ENCODE peak calls at places on chromosomes 1 and 21, in six cellular contexts. M, E, L, O, R and D are unnamed samples. For H3K4me1, the result is how much of the 10 kb centered on the place peaks cover.

GRCh38 chr1:175822575-175822974 is 79.2 kb upstream of the TNR start:
- DNase-seq in M (no peak), E (no peak), L (no peak), O (no peak), R (no peak), D (no peak)

GRCh38 chr1:205670611-205671430 is 9.5 kb downstream of the SLC45A3 start:
- DNase-seq in M (no peak), E (no peak), L (no peak), O (no peak), R (no peak), D (no peak)

GRCh38 chr1:211473823-211474222 is 18.1 kb downstream of the RD3 start:
- DNase-seq in M (no peak), E (no peak), L (no peak), O (no peak), R (no peak), D (no peak)

GRCh38 chr1:85578321-85579295 is 2.0 kb upstream of the CCN1 start:
- DNase-seq in M (peak), E (no peak), L (peak), O (no peak), R (no peak), D (peak)

GRCh38 chr1:169588785-169589485 is 2.7 kb upstream of the F5 start:
- DNase-seq in M (no peak), E (no peak), L (no peak), O (no peak), R (no peak), D (no peak)

GRCh38 chr1:18588093-18588492 is 42.6 kb upstream of the PAX7 start:
- DNase-seq in M (no peak), E (no peak), L (no peak), O (no peak), R (no peak), D (no peak)

GRCh38 chr1:23441446-23442148 is 17.0 kb upstream of the TCEA3 start:
- DNase-seq in M (no peak), E (no peak), L (no peak), O (no peak), R (no peak), D (peak)

GRCh38 chr21:28781602-28782274 is 210.9 kb downstream of the LTN1 start:
- DNase-seq in M (peak), E (no peak), L (no peak), O (no peak), R (no peak), D (no peak)

GRCh38 chr1:203112451-203112850 is 15.1 kb upstream of the ADORA1 start:
- DNase-seq in M (no peak), E (no peak), L (no peak), O (no peak), R (no peak), D (no peak)

GRCh38 chr1:29438991-29439390 is 202.7 kb downstream of the PTPRU start:
- DNase-seq in M (no peak), E (no peak), L (no peak), O (no peak), R (no peak), D (no peak)

GRCh38 chr1:47424336-47424982 is 8.4 kb downstream of the FOXE3 start:
- DNase-seq in M (peak), E (peak), L (no peak), O (no peak), R (no peak), D (no peak)

GRCh38 chr21:36065497-36066036 is 4.3 kb upstream of the CBR1 start:
- DNase-seq in M (peak), E (no peak), L (no peak), O (no peak), R (no peak), D (no peak)

GRCh38 chr1:53180226-53180625 is 16.4 kb upstream of the CPT2 start:
- DNase-seq in M (no peak), E (no peak), L (no peak), O (no peak), R (no peak), D (no peak)

GRCh38 chr1:211551628-211552465 is 27.1 kb downstream of the SLC30A1 start:
- DNase-seq in M (peak), E (no peak), L (no peak), O (no peak), R (no peak), D (no peak)

GRCh38 chr1:214476958-214477870 is 74.2 kb downstream of the PTPN14 start:
- DNase-seq in M (peak), E (no peak), L (peak), O (no peak), R (no peak), D (no peak)

GRCh38 chr1:47776554-47777156 is 220.5 kb downstream of the TRABD2B start:
- DNase-seq in M (no peak), E (no peak), L (no peak), O (no peak), R (no peak), D (no peak)

GRCh38 chr1:165887877-165888551 is 60.6 kb downstream of the UCK2 start:
- DNase-seq in M (no peak), E (no peak), L (no peak), O (no peak), R (no peak), D (no peak)

GRCh38 chr1:225746361-225747179 is 31.1 kb upstream of the SRP9 start:
- DNase-seq in M (peak), E (peak), L (peak), O (peak), R (no peak), D (peak)

GRCh38 chr1:154968731-154969130 is 1.8 kb downstream of the SHC1 start:
- DNase-seq in M (no peak), E (no peak), L (no peak), O (no peak), R (no peak), D (no peak)

GRCh38 chr21:31108969-31109368 is 70.7 kb upstream of the KRTAP19-8 start:
- DNase-seq in M (no peak), E (no peak), L (no peak), O (no peak), R (no peak), D (no peak)

GRCh38 chr1:220291575-220291974 is 19.3 kb upstream of the RAB3GAP2 start:
- DNase-seq in M (no peak), E (no peak), L (no peak), O (no peak), R (no peak), D (no peak)

GRCh38 chr1:165173409-165173808 is 183.1 kb downstream of the LMX1A start:
- DNase-seq in M (no peak), E (no peak), L (peak), O (no peak), R (no peak), D (no peak)

GRCh38 chr1:26788836-26789611 is 1.3 kb downstream of the PIGV start:
- DNase-seq in M (peak), E (peak), L (peak), O (peak), R (no peak), D (peak)

GRCh38 chr1:7513081-7513480 is 258.0 kb upstream of the VAMP3 start:
- DNase-seq in M (no peak), E (no peak), L (no peak), O (no peak), R (no peak), D (no peak)

GRCh38 chr1:111920221-111921024 is 69.0 kb downstream of the KCND3 start:
- DNase-seq in M (no peak), E (no peak), L (peak), O (peak), R (no peak), D (no peak)

GRCh38 chr1:160522622-160523345 is at the start of gene SLAMF6:
- DNase-seq in M (no peak), E (no peak), L (no peak), O (no peak), R (no peak), D (no peak)

GRCh38 chr1:8984203-8984602 is 38.5 kb downstream of the CA6 start:
- DNase-seq in M (no peak), E (no peak), L (no peak), O (no peak), R (no peak), D (no peak)

GRCh38 chr1:42133809-42134526 is 19.2 kb upstream of the GUCA2B start:
- DNase-seq in M (no peak), E (no peak), L (no peak), O (no peak), R (no peak), D (no peak)

GRCh38 chr21:16563795-16564194 is 834.0 kb downstream of the USP25 start:
- DNase-seq in M (peak), E (peak), L (peak), O (no peak), R (no peak), D (no peak)

GRCh38 chr1:178725603-178726517 is 816 bp downstream of the RALGPS2 start:
- DNase-seq in M (peak), E (peak), L (peak), O (peak), R (no peak), D (peak)

GRCh38 chr1:214688891-214689290 is 85.9 kb downstream of the CENPF start:
- DNase-seq in M (no peak), E (no peak), L (no peak), O (no peak), R (no peak), D (no peak)

GRCh38 chr1:31102501-31102950 is 37.0 kb upstream of the PUM1 start:
- DNase-seq in M (no peak), E (no peak), L (peak), O (peak), R (no peak), D (no peak)

GRCh38 chr1:170732262-170732595 is 68.3 kb downstream of the PRRX1 start:
- DNase-seq in M (no peak), E (no peak), L (no peak), O (no peak), R (no peak), D (no peak)

GRCh38 chr1:18647681-18648214 is 17.1 kb downstream of the PAX7 start:
- DNase-seq in M (no peak), E (no peak), L (no peak), O (no peak), R (no peak), D (no peak)

GRCh38 chr21:20701235-20701634 is 297.0 kb upstream of the NCAM2 start:
- DNase-seq in M (no peak), E (no peak), L (no peak), O (no peak), R (no peak), D (no peak)

GRCh38 chr21:33116669-33117267 is 46.8 kb downstream of the OLIG1 start:
- DNase-seq in M (no peak), E (no peak), L (no peak), O (peak), R (no peak), D (no peak)

GRCh38 chr1:12275370-12275769 is 45.5 kb downstream of the VPS13D start:
- DNase-seq in M (peak), E (peak), L (no peak), O (no peak), R (no peak), D (no peak)

GRCh38 chr1:164563821-164564251 is 4.9 kb downstream of the PBX1 start:
- DNase-seq in M (peak), E (no peak), L (no peak), O (no peak), R (no peak), D (no peak)

GRCh38 chr1:153607381-153607780 is 5.6 kb downstream of the S100A16 start:
- DNase-seq in M (no peak), E (no peak), L (no peak), O (no peak), R (no peak), D (no peak)

GRCh38 chr1:153608089-153608672 is 4.8 kb downstream of the S100A16 start:
- DNase-seq in M (peak), E (no peak), L (peak), O (no peak), R (no peak), D (no peak)

GRCh38 chr1:153609585-153609907 is 3.4 kb downstream of the S100A16 start:
- DNase-seq in M (no peak), E (no peak), L (no peak), O (no peak), R (no peak), D (no peak)

GRCh38 chr1:153610334-153611023 is 2.5 kb downstream of the S100A16 start:
- DNase-seq in M (peak), E (no peak), L (no peak), O (no peak), R (no peak), D (no peak)

GRCh38 chr1:153608742-153609584 is 4.0 kb downstream of the S100A16 start:
- DNase-seq in M (peak), E (peak), L (peak), O (peak), R (no peak), D (peak)
- TF ChIP-seq POLR2A in M (peak), E (peak), L (no peak), O (peak), R (peak), D (peak)

GRCh38 chr21:42523941-42524340 is 10.3 kb downstream of the SLC37A1 start:
- DNase-seq in M (no peak), E (no peak), L (no peak), O (peak), R (no peak), D (no peak)

GRCh38 chr21:42522271-42522670 is 8.6 kb downstream of the SLC37A1 start:
- DNase-seq in M (no peak), E (no peak), L (no peak), O (peak), R (no peak), D (no peak)

GRCh38 chr21:42523211-42523610 is 9.6 kb downstream of the SLC37A1 start:
- DNase-seq in M (no peak), E (no peak), L (no peak), O (peak), R (no peak), D (no peak)

GRCh38 chr21:42521805-42522204 is 8.2 kb downstream of the SLC37A1 start:
- DNase-seq in M (no peak), E (no peak), L (no peak), O (peak), R (no peak), D (no peak)

GRCh38 chr21:42522771-42523170 is 9.1 kb downstream of the SLC37A1 start:
- DNase-seq in M (no peak), E (no peak), L (no peak), O (peak), R (no peak), D (no peak)
- H3K4me1 ChIP-seq in M (under half), E (under half), L (under half), O (under half), R (under half), D (under half)

GRCh38 chr1:167544447-167544846 is 9.1 kb downstream of the CREG1 start:
- DNase-seq in M (no peak), E (no peak), L (peak), O (no peak), R (no peak), D (no peak)
- H3K4me3 ChIP-seq in M (no peak), E (no peak), L (no peak), O (no peak), R (no peak), D (no peak)

GRCh38 chr1:32351077-32351858 is 11.0 kb downstream of the FAM229A start:
- DNase-seq in M (peak), E (peak), L (peak), O (peak), R (no peak), D (peak)
- TF ChIP-seq POLR2A in M (peak), E (peak), L (no peak), O (peak), R (peak), D (peak)

GRCh38 chr1:32871364-32872188 is 864 bp upstream of the FNDC5 start:
- DNase-seq in M (no peak), E (no peak), L (no peak), O (no peak), R (peak), D (no peak)
- H3K4me1 ChIP-seq in M (under half), E (under half), L (under half), O (under half), R (under half), D (under half)

DNA sequence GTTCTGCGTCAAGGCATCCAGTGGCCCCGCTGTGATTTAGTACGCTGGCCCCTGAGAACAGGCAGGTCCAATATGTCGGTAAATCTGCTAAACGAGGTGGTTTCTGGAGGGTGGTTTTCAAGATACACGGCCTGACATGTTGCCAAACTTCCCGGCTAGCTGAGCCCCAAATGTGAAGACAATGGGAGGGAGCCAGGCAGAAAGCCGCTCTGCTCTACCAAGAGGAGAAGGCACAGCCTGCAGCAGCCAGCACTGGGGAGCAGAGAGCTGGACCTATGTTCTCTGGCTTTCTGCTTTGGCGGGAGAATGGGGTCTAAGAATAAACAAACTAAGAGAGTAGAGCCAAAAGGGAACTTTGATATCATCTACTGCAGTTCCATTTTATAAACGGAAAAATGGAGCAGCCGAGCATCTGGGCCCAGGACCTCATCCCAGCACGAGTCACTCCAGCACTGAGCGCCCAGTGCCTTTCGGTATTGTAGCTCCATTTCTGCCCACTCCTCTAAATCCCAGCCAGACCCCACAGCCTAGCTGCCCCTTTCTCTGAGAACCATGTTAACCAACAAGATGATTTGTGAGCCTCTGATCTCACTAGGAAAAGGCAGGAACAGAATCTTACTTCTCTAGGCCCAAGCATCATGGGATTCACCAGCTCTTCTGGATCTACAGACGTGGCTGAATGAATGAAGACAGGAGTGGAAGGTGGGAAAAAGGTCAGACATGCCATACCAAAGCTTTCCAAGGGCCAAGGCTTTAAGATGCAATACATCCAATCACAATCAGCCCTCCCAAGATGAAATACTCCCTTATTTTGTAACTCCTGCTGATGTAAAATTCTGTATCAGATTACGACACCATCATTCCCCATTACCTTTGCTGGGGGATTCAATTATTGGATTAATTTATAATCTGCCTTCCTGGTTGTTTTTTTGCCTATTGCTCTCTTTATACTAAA is 81.2 kb downstream of the SSBP3 start:
- DNase-seq in M (no peak), E (no peak), L (no peak), O (peak), R (no peak), D (peak)
- H3K4me3 ChIP-seq in M (no peak), E (no peak), L (no peak), O (no peak), R (peak), D (no peak)

GRCh38 chr21:44083631-44084291 is 23.4 kb upstream of the PWP2 start:
- DNase-seq in M (peak), E (no peak), L (no peak), O (no peak), R (no peak), D (no peak)
- TF ChIP-seq POLR2A in M (no peak), E (no peak), L (no peak), O (no peak), R (no peak), D (no peak)

GRCh38 chr1:150020711-150021110 is 10.2 kb upstream of the OTUD7B start:
- DNase-seq in M (no peak), E (no peak), L (no peak), O (no peak), R (no peak), D (no peak)
- H3K4me1 ChIP-seq in M (under half), E (under half), L (under half), O (under half), R (under half), D (under half)

GRCh38 chr1:6448749-6449631 is 17.0 kb downstream of the TNFRSF25 start:
- DNase-seq in M (peak), E (no peak), L (no peak), O (no peak), R (no peak), D (no peak)
- H3K4me3 ChIP-seq in M (no peak), E (peak), L (no peak), O (peak), R (peak), D (no peak)

GRCh38 chr1:156498447-156499193 is 2.0 kb downstream of the MEF2D start:
- DNase-seq in M (peak), E (no peak), L (no peak), O (peak), R (no peak), D (no peak)
- TF ChIP-seq POLR2A in M (peak), E (peak), L (no peak), O (peak), R (no peak), D (peak)